ENCODE peak calls at places on chromosomes 12 and 14, in seven cellular contexts. One of them, this sample, is unnamed.

GRCh38 chr14:103871596-103872480 is 24.5 kb upstream of the PPP1R13B start:
- DNase-seq in GM12864: peak
- DNase-seq in lower lobe of right lung: peak
- DNase-seq in NCI-H524: no peak
- DNase-seq in stimulated activated CD8-positive, alpha-beta memory T cell treated with anti-CD3 and anti-CD28 coated beads, Interleukin-15, amount 100 ng/mL, for 24 hours: peak
- DNase-seq in upper lobe of right lung: peak
- DNase-seq in HepG2: no peak
- DNase-seq in this sample: peak

GRCh38 chr12:51869931-51870330 is 18.0 kb upstream of the ANKRD33 start:
- DNase-seq in GM12864: no peak
- DNase-seq in lower lobe of right lung: no peak
- DNase-seq in NCI-H524: no peak
- DNase-seq in stimulated activated CD8-positive, alpha-beta memory T cell treated with anti-CD3 and anti-CD28 coated beads, Interleukin-15, amount 100 ng/mL, for 24 hours: no peak
- DNase-seq in upper lobe of right lung: peak
- DNase-seq in HepG2: no peak
- DNase-seq in this sample: no peak

GRCh38 chr12:26226119-26226518 is 30.7 kb downstream of the SSPN start:
- DNase-seq in GM12864: no peak
- DNase-seq in lower lobe of right lung: no peak
- DNase-seq in NCI-H524: no peak
- DNase-seq in stimulated activated CD8-positive, alpha-beta memory T cell treated with anti-CD3 and anti-CD28 coated beads, Interleukin-15, amount 100 ng/mL, for 24 hours: no peak
- DNase-seq in upper lobe of right lung: no peak
- DNase-seq in HepG2: no peak
- DNase-seq in this sample: no peak

GRCh38 chr12:15880721-15881120 is 1.5 kb upstream of the STRAP start:
- DNase-seq in GM12864: no peak
- DNase-seq in lower lobe of right lung: no peak
- DNase-seq in NCI-H524: no peak
- DNase-seq in stimulated activated CD8-positive, alpha-beta memory T cell treated with anti-CD3 and anti-CD28 coated beads, Interleukin-15, amount 100 ng/mL, for 24 hours: no peak
- DNase-seq in upper lobe of right lung: no peak
- DNase-seq in HepG2: no peak
- DNase-seq in this sample: no peak

GRCh38 chr14:65769151-65769550 is 356.6 kb downstream of the FUT8 start:
- DNase-seq in GM12864: no peak
- DNase-seq in lower lobe of right lung: no peak
- DNase-seq in NCI-H524: no peak
- DNase-seq in stimulated activated CD8-positive, alpha-beta memory T cell treated with anti-CD3 and anti-CD28 coated beads, Interleukin-15, amount 100 ng/mL, for 24 hours: no peak
- DNase-seq in upper lobe of right lung: no peak
- DNase-seq in HepG2: no peak
- DNase-seq in this sample: no peak

GRCh38 chr14:59871166-59871495 is 555 bp upstream of the RTN1 start:
- DNase-seq in GM12864: no peak
- DNase-seq in lower lobe of right lung: no peak
- DNase-seq in NCI-H524: no peak
- DNase-seq in stimulated activated CD8-positive, alpha-beta memory T cell treated with anti-CD3 and anti-CD28 coated beads, Interleukin-15, amount 100 ng/mL, for 24 hours: no peak
- DNase-seq in upper lobe of right lung: no peak
- DNase-seq in HepG2: no peak
- DNase-seq in this sample: no peak

GRCh38 chr12:120720234-120720968 is 5.2 kb upstream of the ACADS start:
- DNase-seq in GM12864: no peak
- DNase-seq in lower lobe of right lung: no peak
- DNase-seq in NCI-H524: no peak
- DNase-seq in stimulated activated CD8-positive, alpha-beta memory T cell treated with anti-CD3 and anti-CD28 coated beads, Interleukin-15, amount 100 ng/mL, for 24 hours: no peak
- DNase-seq in upper lobe of right lung: no peak
- DNase-seq in HepG2: no peak
- DNase-seq in this sample: no peak

GRCh38 chr12:104177663-104178501 is 37.7 kb upstream of the TXNRD1 start:
- DNase-seq in GM12864: no peak
- DNase-seq in lower lobe of right lung: peak
- DNase-seq in NCI-H524: no peak
- DNase-seq in stimulated activated CD8-positive, alpha-beta memory T cell treated with anti-CD3 and anti-CD28 coated beads, Interleukin-15, amount 100 ng/mL, for 24 hours: no peak
- DNase-seq in upper lobe of right lung: peak
- DNase-seq in HepG2: peak
- DNase-seq in this sample: no peak

GRCh38 chr14:32087173-32087861 is 10.2 kb downstream of the ARHGAP5 start:
- DNase-seq in GM12864: no peak
- DNase-seq in lower lobe of right lung: no peak
- DNase-seq in NCI-H524: peak
- DNase-seq in stimulated activated CD8-positive, alpha-beta memory T cell treated with anti-CD3 and anti-CD28 coated beads, Interleukin-15, amount 100 ng/mL, for 24 hours: no peak
- DNase-seq in upper lobe of right lung: no peak
- DNase-seq in HepG2: peak
- DNase-seq in this sample: no peak

GRCh38 chr12:54579696-54580333 is 8.6 kb downstream of the PPP1R1A start:
- DNase-seq in GM12864: peak
- DNase-seq in lower lobe of right lung: peak
- DNase-seq in NCI-H524: peak
- DNase-seq in stimulated activated CD8-positive, alpha-beta memory T cell treated with anti-CD3 and anti-CD28 coated beads, Interleukin-15, amount 100 ng/mL, for 24 hours: peak
- DNase-seq in upper lobe of right lung: peak
- DNase-seq in HepG2: peak
- DNase-seq in this sample: peak

GRCh38 chr12:12387521-12387920 is 30.6 kb downstream of the BORCS5 start:
- DNase-seq in GM12864: no peak
- DNase-seq in lower lobe of right lung: no peak
- DNase-seq in NCI-H524: no peak
- DNase-seq in stimulated activated CD8-positive, alpha-beta memory T cell treated with anti-CD3 and anti-CD28 coated beads, Interleukin-15, amount 100 ng/mL, for 24 hours: no peak
- DNase-seq in upper lobe of right lung: no peak
- DNase-seq in HepG2: no peak
- DNase-seq in this sample: no peak

GRCh38 chr12:6039894-6040601 is 84.4 kb downstream of the VWF start:
- DNase-seq in GM12864: no peak
- DNase-seq in lower lobe of right lung: no peak
- DNase-seq in NCI-H524: peak
- DNase-seq in stimulated activated CD8-positive, alpha-beta memory T cell treated with anti-CD3 and anti-CD28 coated beads, Interleukin-15, amount 100 ng/mL, for 24 hours: no peak
- DNase-seq in upper lobe of right lung: no peak
- DNase-seq in HepG2: peak
- DNase-seq in this sample: peak

GRCh38 chr14:84453541-84453940 is 1076.4 kb upstream of the FLRT2 start:
- DNase-seq in GM12864: no peak
- DNase-seq in lower lobe of right lung: no peak
- DNase-seq in NCI-H524: no peak
- DNase-seq in stimulated activated CD8-positive, alpha-beta memory T cell treated with anti-CD3 and anti-CD28 coated beads, Interleukin-15, amount 100 ng/mL, for 24 hours: no peak
- DNase-seq in upper lobe of right lung: no peak
- DNase-seq in HepG2: no peak
- DNase-seq in this sample: no peak

GRCh38 chr14:101351146-101351545 is 210.1 kb upstream of the DIO3 start:
- DNase-seq in GM12864: no peak
- DNase-seq in lower lobe of right lung: no peak
- DNase-seq in NCI-H524: no peak
- DNase-seq in stimulated activated CD8-positive, alpha-beta memory T cell treated with anti-CD3 and anti-CD28 coated beads, Interleukin-15, amount 100 ng/mL, for 24 hours: no peak
- DNase-seq in upper lobe of right lung: no peak
- DNase-seq in HepG2: no peak
- DNase-seq in this sample: no peak

GRCh38 chr14:50039734-50040400 is 76.5 kb downstream of the VCPKMT start:
- DNase-seq in GM12864: no peak
- DNase-seq in lower lobe of right lung: peak
- DNase-seq in NCI-H524: no peak
- DNase-seq in stimulated activated CD8-positive, alpha-beta memory T cell treated with anti-CD3 and anti-CD28 coated beads, Interleukin-15, amount 100 ng/mL, for 24 hours: no peak
- DNase-seq in upper lobe of right lung: peak
- DNase-seq in HepG2: peak
- DNase-seq in this sample: no peak

GRCh38 chr12:99390707-99391106 is 256.8 kb upstream of the GARIN6 start:
- DNase-seq in GM12864: no peak
- DNase-seq in lower lobe of right lung: no peak
- DNase-seq in NCI-H524: peak
- DNase-seq in stimulated activated CD8-positive, alpha-beta memory T cell treated with anti-CD3 and anti-CD28 coated beads, Interleukin-15, amount 100 ng/mL, for 24 hours: no peak
- DNase-seq in upper lobe of right lung: no peak
- DNase-seq in HepG2: no peak
- DNase-seq in this sample: peak

GRCh38 chr12:69107541-69107940 is 131.8 kb upstream of the CPSF6 start:
- DNase-seq in GM12864: no peak
- DNase-seq in lower lobe of right lung: no peak
- DNase-seq in NCI-H524: no peak
- DNase-seq in stimulated activated CD8-positive, alpha-beta memory T cell treated with anti-CD3 and anti-CD28 coated beads, Interleukin-15, amount 100 ng/mL, for 24 hours: no peak
- DNase-seq in upper lobe of right lung: no peak
- DNase-seq in HepG2: no peak
- DNase-seq in this sample: no peak

GRCh38 chr12:71194657-71195056 is 36.9 kb upstream of the TSPAN8 start:
- DNase-seq in GM12864: no peak
- DNase-seq in lower lobe of right lung: no peak
- DNase-seq in NCI-H524: peak
- DNase-seq in stimulated activated CD8-positive, alpha-beta memory T cell treated with anti-CD3 and anti-CD28 coated beads, Interleukin-15, amount 100 ng/mL, for 24 hours: no peak
- DNase-seq in upper lobe of right lung: no peak
- DNase-seq in HepG2: no peak
- DNase-seq in this sample: no peak

GRCh38 chr12:19198272-19198671 is 68.7 kb downstream of the PLEKHA5 start:
- DNase-seq in GM12864: no peak
- DNase-seq in lower lobe of right lung: no peak
- DNase-seq in NCI-H524: no peak
- DNase-seq in stimulated activated CD8-positive, alpha-beta memory T cell treated with anti-CD3 and anti-CD28 coated beads, Interleukin-15, amount 100 ng/mL, for 24 hours: no peak
- DNase-seq in upper lobe of right lung: no peak
- DNase-seq in HepG2: no peak
- DNase-seq in this sample: no peak

GRCh38 chr12:106584104-106585064 is 1.6 kb downstream of the RFX4 start:
- DNase-seq in GM12864: no peak
- DNase-seq in lower lobe of right lung: no peak
- DNase-seq in NCI-H524: peak
- DNase-seq in stimulated activated CD8-positive, alpha-beta memory T cell treated with anti-CD3 and anti-CD28 coated beads, Interleukin-15, amount 100 ng/mL, for 24 hours: no peak
- DNase-seq in upper lobe of right lung: no peak
- DNase-seq in HepG2: no peak
- DNase-seq in this sample: peak

GRCh38 chr14:28987516-28987915 is 220.9 kb downstream of the FOXG1 start:
- DNase-seq in GM12864: no peak
- DNase-seq in lower lobe of right lung: no peak
- DNase-seq in NCI-H524: no peak
- DNase-seq in stimulated activated CD8-positive, alpha-beta memory T cell treated with anti-CD3 and anti-CD28 coated beads, Interleukin-15, amount 100 ng/mL, for 24 hours: no peak
- DNase-seq in upper lobe of right lung: no peak
- DNase-seq in HepG2: no peak
- DNase-seq in this sample: no peak

GRCh38 chr14:102086346-102086971 is 385 bp downstream of the HSP90AA1 start:
- DNase-seq in GM12864: no peak
- DNase-seq in lower lobe of right lung: peak
- DNase-seq in NCI-H524: no peak
- DNase-seq in stimulated activated CD8-positive, alpha-beta memory T cell treated with anti-CD3 and anti-CD28 coated beads, Interleukin-15, amount 100 ng/mL, for 24 hours: peak
- DNase-seq in upper lobe of right lung: no peak
- DNase-seq in HepG2: no peak
- DNase-seq in this sample: no peak

GRCh38 chr14:20956376-20956976 is 1.2 kb downstream of the RNASE2 start:
- DNase-seq in GM12864: no peak
- DNase-seq in lower lobe of right lung: no peak
- DNase-seq in NCI-H524: no peak
- DNase-seq in stimulated activated CD8-positive, alpha-beta memory T cell treated with anti-CD3 and anti-CD28 coated beads, Interleukin-15, amount 100 ng/mL, for 24 hours: no peak
- DNase-seq in upper lobe of right lung: no peak
- DNase-seq in HepG2: no peak
- DNase-seq in this sample: no peak

GRCh38 chr12:130186631-130187269 is 24.5 kb downstream of the FZD10 start:
- DNase-seq in GM12864: no peak
- DNase-seq in lower lobe of right lung: no peak
- DNase-seq in NCI-H524: no peak
- DNase-seq in stimulated activated CD8-positive, alpha-beta memory T cell treated with anti-CD3 and anti-CD28 coated beads, Interleukin-15, amount 100 ng/mL, for 24 hours: no peak
- DNase-seq in upper lobe of right lung: no peak
- DNase-seq in HepG2: no peak
- DNase-seq in this sample: no peak

GRCh38 chr14:89349196-89350008 is 67.6 kb downstream of the FOXN3 start:
- DNase-seq in GM12864: no peak
- DNase-seq in lower lobe of right lung: no peak
- DNase-seq in NCI-H524: peak
- DNase-seq in stimulated activated CD8-positive, alpha-beta memory T cell treated with anti-CD3 and anti-CD28 coated beads, Interleukin-15, amount 100 ng/mL, for 24 hours: no peak
- DNase-seq in upper lobe of right lung: no peak
- DNase-seq in HepG2: no peak
- DNase-seq in this sample: peak

GRCh38 chr12:67096533-67097318 is 172.4 kb upstream of the CAND1 start:
- DNase-seq in GM12864: no peak
- DNase-seq in lower lobe of right lung: no peak
- DNase-seq in NCI-H524: no peak
- DNase-seq in stimulated activated CD8-positive, alpha-beta memory T cell treated with anti-CD3 and anti-CD28 coated beads, Interleukin-15, amount 100 ng/mL, for 24 hours: no peak
- DNase-seq in upper lobe of right lung: no peak
- DNase-seq in HepG2: no peak
- DNase-seq in this sample: no peak

GRCh38 chr12:24749171-24749570 is 199.7 kb downstream of the BCAT1 start:
- DNase-seq in GM12864: no peak
- DNase-seq in lower lobe of right lung: no peak
- DNase-seq in NCI-H524: no peak
- DNase-seq in stimulated activated CD8-positive, alpha-beta memory T cell treated with anti-CD3 and anti-CD28 coated beads, Interleukin-15, amount 100 ng/mL, for 24 hours: no peak
- DNase-seq in upper lobe of right lung: no peak
- DNase-seq in HepG2: no peak
- DNase-seq in this sample: no peak

GRCh38 chr12:69024413-69024812 is 91.4 kb upstream of the CPM start:
- DNase-seq in GM12864: no peak
- DNase-seq in lower lobe of right lung: peak
- DNase-seq in NCI-H524: no peak
- DNase-seq in stimulated activated CD8-positive, alpha-beta memory T cell treated with anti-CD3 and anti-CD28 coated beads, Interleukin-15, amount 100 ng/mL, for 24 hours: no peak
- DNase-seq in upper lobe of right lung: peak
- DNase-seq in HepG2: no peak
- DNase-seq in this sample: peak

GRCh38 chr12:49068879-49069506 is 786 bp downstream of the RHEBL1 start:
- DNase-seq in GM12864: no peak
- DNase-seq in lower lobe of right lung: no peak
- DNase-seq in NCI-H524: peak
- DNase-seq in stimulated activated CD8-positive, alpha-beta memory T cell treated with anti-CD3 and anti-CD28 coated beads, Interleukin-15, amount 100 ng/mL, for 24 hours: no peak
- DNase-seq in upper lobe of right lung: no peak
- DNase-seq in HepG2: no peak
- DNase-seq in this sample: peak

GRCh38 chr12:49058366-49059062 is 2.1 kb downstream of the KMT2D start:
- DNase-seq in GM12864: no peak
- DNase-seq in lower lobe of right lung: no peak
- DNase-seq in NCI-H524: peak
- DNase-seq in stimulated activated CD8-positive, alpha-beta memory T cell treated with anti-CD3 and anti-CD28 coated beads, Interleukin-15, amount 100 ng/mL, for 24 hours: no peak
- DNase-seq in upper lobe of right lung: no peak
- DNase-seq in HepG2: no peak
- DNase-seq in this sample: no peak

GRCh38 chr12:99711246-99711645 is 63.7 kb downstream of the GARIN6 start:
- DNase-seq in GM12864: no peak
- DNase-seq in lower lobe of right lung: no peak
- DNase-seq in NCI-H524: no peak
- DNase-seq in stimulated activated CD8-positive, alpha-beta memory T cell treated with anti-CD3 and anti-CD28 coated beads, Interleukin-15, amount 100 ng/mL, for 24 hours: no peak
- DNase-seq in upper lobe of right lung: no peak
- DNase-seq in HepG2: no peak
- DNase-seq in this sample: no peak

GRCh38 chr14:103743691-103744090 is 28.1 kb downstream of the ZFYVE21 start:
- DNase-seq in GM12864: no peak
- DNase-seq in lower lobe of right lung: no peak
- DNase-seq in NCI-H524: no peak
- DNase-seq in stimulated activated CD8-positive, alpha-beta memory T cell treated with anti-CD3 and anti-CD28 coated beads, Interleukin-15, amount 100 ng/mL, for 24 hours: no peak
- DNase-seq in upper lobe of right lung: no peak
- DNase-seq in HepG2: no peak
- DNase-seq in this sample: no peak

GRCh38 chr14:28635387-28635786 is 131.2 kb upstream of the FOXG1 start:
- DNase-seq in GM12864: no peak
- DNase-seq in lower lobe of right lung: no peak
- DNase-seq in NCI-H524: peak
- DNase-seq in stimulated activated CD8-positive, alpha-beta memory T cell treated with anti-CD3 and anti-CD28 coated beads, Interleukin-15, amount 100 ng/mL, for 24 hours: no peak
- DNase-seq in upper lobe of right lung: no peak
- DNase-seq in HepG2: peak
- DNase-seq in this sample: peak

GRCh38 chr12:129258781-129259318 is 405.6 kb downstream of the GLT1D1 start:
- DNase-seq in GM12864: no peak
- DNase-seq in lower lobe of right lung: no peak
- DNase-seq in NCI-H524: peak
- DNase-seq in stimulated activated CD8-positive, alpha-beta memory T cell treated with anti-CD3 and anti-CD28 coated beads, Interleukin-15, amount 100 ng/mL, for 24 hours: no peak
- DNase-seq in upper lobe of right lung: no peak
- DNase-seq in HepG2: no peak
- DNase-seq in this sample: no peak

GRCh38 chr12:90280033-90280432 is 571.4 kb upstream of the ATP2B1 start:
- DNase-seq in GM12864: no peak
- DNase-seq in lower lobe of right lung: no peak
- DNase-seq in NCI-H524: no peak
- DNase-seq in stimulated activated CD8-positive, alpha-beta memory T cell treated with anti-CD3 and anti-CD28 coated beads, Interleukin-15, amount 100 ng/mL, for 24 hours: no peak
- DNase-seq in upper lobe of right lung: no peak
- DNase-seq in HepG2: no peak
- DNase-seq in this sample: no peak

GRCh38 chr12:3231399-3231876 is 154.3 kb downstream of the TSPAN9 start:
- DNase-seq in GM12864: no peak
- DNase-seq in lower lobe of right lung: no peak
- DNase-seq in NCI-H524: peak
- DNase-seq in stimulated activated CD8-positive, alpha-beta memory T cell treated with anti-CD3 and anti-CD28 coated beads, Interleukin-15, amount 100 ng/mL, for 24 hours: no peak
- DNase-seq in upper lobe of right lung: no peak
- DNase-seq in HepG2: no peak
- DNase-seq in this sample: peak

This sample was measured in nephron progenitor cell.